ENCODE peak calls at places on chromosomes 1 and 21, in seven cellular contexts. J is posterior cingulate gyrus; W is brain microvascular endothelial cell; M is CD8-positive, alpha-beta T cell; F is hippocampal formation; I is nephron progenitor cell; D is fibroblast of lung. C is an unnamed sample.

GRCh38 chr1:60866884-60867648 is 215.3 kb upstream of the NFIA start:
- DNase-seq in J (no peak), W (no peak), M (no peak), F (no peak), I (no peak), D (peak; percentile 52), C (no peak)

GRCh38 chr1:244068563-244068962 is 17.5 kb downstream of the ZBTB18 start:
- DNase-seq in J (no peak), W (no peak), M (no peak), F (no peak), I (no peak), D (no peak), C (no peak)

GRCh38 chr1:81670286-81670685 is 130.4 kb upstream of the ADGRL2 start:
- DNase-seq in J (peak; percentile 49), W (peak; percentile 98), M (no peak), F (no peak), I (no peak), D (peak; percentile 97), C (no peak)

GRCh38 chr1:237901284-237901870 is 10.7 kb upstream of the ZP4 start:
- DNase-seq in J (no peak), W (no peak), M (no peak), F (no peak), I (no peak), D (no peak), C (no peak)

GRCh38 chr1:85494957-85495266 is 30.0 kb upstream of the DDAH1 start:
- DNase-seq in J (no peak), W (no peak), M (no peak), F (no peak), I (no peak), D (peak; percentile 50), C (no peak)

GRCh38 chr1:225866061-225866844 is 15.9 kb downstream of the TMEM63A start:
- DNase-seq in J (no peak), W (peak; percentile 76), M (peak; percentile 80), F (no peak), I (no peak), D (peak; percentile 55), C (no peak)

GRCh38 chr1:113109908-113110554 is 37.0 kb downstream of the LRIG2 start:
- DNase-seq in J (peak; percentile 27), W (peak; percentile 96), M (no peak), F (peak; percentile 6), I (no peak), D (peak; percentile 94), C (no peak)

GRCh38 chr1:68481041-68481440 is 15.8 kb downstream of the DEPDC1 start:
- DNase-seq in J (no peak), W (peak; percentile 54), M (no peak), F (no peak), I (no peak), D (peak; percentile 49), C (no peak)

GRCh38 chr21:25487046-25487594 is 120.2 kb downstream of the MRPL39 start:
- DNase-seq in J (no peak), W (no peak), M (no peak), F (no peak), I (no peak), D (no peak), C (no peak)

GRCh38 chr1:19113362-19114092 is 96.5 kb downstream of the UBR4 start:
- DNase-seq in J (peak; percentile 30), W (peak; percentile 36), M (peak; percentile 54), F (no peak), I (peak; percentile 45), D (peak; percentile 19), C (no peak)

GRCh38 chr1:158146165-158146564 is 34.5 kb upstream of the CD1D start:
- DNase-seq in J (no peak), W (peak; percentile 55), M (no peak), F (no peak), I (no peak), D (peak; percentile 28), C (no peak)

GRCh38 chr21:45163413-45164123 is 89.2 kb downstream of the ADARB1 start:
- DNase-seq in J (no peak), W (no peak), M (no peak), F (no peak), I (no peak), D (no peak), C (no peak)

GRCh38 chr1:186680031-186681012 is at the start of gene PTGS2:
- DNase-seq in J (peak; percentile 46), W (peak; percentile 93), M (no peak), F (peak; percentile 25), I (peak; percentile 74), D (peak; percentile 90), C (peak; percentile 87)

GRCh38 chr1:2326524-2326923 is 64.8 kb downstream of the MORN1 start:
- DNase-seq in J (no peak), W (no peak), M (no peak), F (no peak), I (no peak), D (no peak), C (no peak)

GRCh38 chr1:156750932-156751723 is at the start of gene HDGF:
- DNase-seq in J (peak; percentile 25), W (no peak), M (peak; percentile 67), F (no peak), I (peak; percentile 61), D (peak; percentile 34), C (no peak)

GRCh38 chr1:33468559-33468958 is 3.9 kb upstream of the ZSCAN20 start:
- DNase-seq in J (no peak), W (peak; percentile 32), M (no peak), F (no peak), I (no peak), D (no peak), C (no peak)

GRCh38 chr1:38018864-38019343 is 6.4 kb downstream of the UTP11 start:
- DNase-seq in J (no peak), W (no peak), M (no peak), F (no peak), I (no peak), D (peak; percentile 75), C (no peak)

GRCh38 chr1:94169126-94169525 is 48.2 kb upstream of the ABCA4 start:
- DNase-seq in J (no peak), W (no peak), M (no peak), F (no peak), I (no peak), D (peak; percentile 2), C (no peak)

GRCh38 chr1:32716312-32717126 is 13.9 kb upstream of the SYNC start:
- DNase-seq in J (no peak), W (no peak), M (no peak), F (no peak), I (peak; percentile 74), D (no peak), C (no peak)

GRCh38 chr1:82388679-82389078 is 587.9 kb downstream of the ADGRL2 start:
- DNase-seq in J (no peak), W (peak; percentile 61), M (no peak), F (no peak), I (no peak), D (peak; percentile 38), C (no peak)

GRCh38 chr1:147913362-147913761 is 10.8 kb downstream of the GJA8 start:
- DNase-seq in J (no peak), W (no peak), M (no peak), F (no peak), I (no peak), D (no peak), C (no peak)

GRCh38 chr1:205665216-205665757 is 15.0 kb downstream of the SLC45A3 start:
- DNase-seq in J (no peak), W (no peak), M (no peak), F (no peak), I (no peak), D (no peak), C (no peak)

GRCh38 chr1:205998457-205999241 is 4.5 kb downstream of the RAB7B start:
- DNase-seq in J (peak; percentile 55), W (no peak), M (no peak), F (peak; percentile 64), I (peak; percentile 51), D (peak; percentile 12), C (peak; percentile 82)

GRCh38 chr1:25757151-25757845 is 42.7 kb upstream of the SELENON start:
- DNase-seq in J (no peak), W (no peak), M (no peak), F (no peak), I (no peak), D (no peak), C (no peak)

GRCh38 chr21:34926784-34927548 is 122.1 kb downstream of the RUNX1 start:
- DNase-seq in J (no peak), W (no peak), M (no peak), F (no peak), I (no peak), D (no peak), C (no peak)

GRCh38 chr1:32180186-32181060 is 948 bp downstream of the TXLNA start:
- DNase-seq in J (no peak), W (peak; percentile 29), M (peak; percentile 58), F (peak; percentile 31), I (peak; percentile 56), D (peak; percentile 52), C (no peak)

GRCh38 chr1:155339515-155340111 is 18.9 kb downstream of the RUSC1 start:
- DNase-seq in J (no peak), W (no peak), M (no peak), F (no peak), I (no peak), D (peak; percentile 33), C (no peak)

GRCh38 chr1:9234223-9235122 is at the start of gene H6PD:
- DNase-seq in J (peak; percentile 65), W (peak; percentile 48), M (peak; percentile 86), F (peak; percentile 68), I (peak; percentile 90), D (peak; percentile 77), C (peak; percentile 65)

GRCh38 chr21:46052703-46053651 is 44.9 kb upstream of the COL6A2 start:
- DNase-seq in J (no peak), W (peak; percentile 75), M (peak; percentile 48), F (no peak), I (no peak), D (peak; percentile 46), C (no peak)

GRCh38 chr21:46097826-46098286 is at the start of gene COL6A2:
- DNase-seq in J (no peak), W (peak; percentile 36), M (peak; percentile 76), F (no peak), I (peak; percentile 80), D (peak; percentile 64), C (no peak)

GRCh38 chr21:33128538-33128937 is 58.6 kb downstream of the OLIG1 start:
- DNase-seq in J (no peak), W (no peak), M (no peak), F (no peak), I (no peak), D (no peak), C (no peak)

GRCh38 chr21:16455978-16456377 is 726.2 kb downstream of the USP25 start:
- DNase-seq in J (peak; percentile 27), W (no peak), M (no peak), F (peak; percentile 63), I (no peak), D (peak; percentile 40), C (no peak)

C was measured in foreskin melanocyte.